ENCODE peak calls at places on chromosomes 16 and 17, in seven cellular contexts. A, Z, B, W, O, T and C are unnamed samples.

GRCh38 chr17:45307290-45308015 is 9.4 kb downstream of the MAP3K14 start:
- DNase-seq in A (no peak), Z (peak; percentile 37), B (no peak), W (no peak), O (no peak), T (no peak), C (peak; percentile 49)

GRCh38 chr17:9183297-9183696 is 162.0 kb downstream of the NTN1 start:
- DNase-seq in A (no peak), Z (no peak), B (no peak), W (no peak), O (no peak), T (no peak), C (no peak)

GRCh38 chr17:74779948-74780400 is 3.8 kb upstream of the NAT9 start:
- DNase-seq in A (peak; percentile 75), Z (no peak), B (no peak), W (no peak), O (peak; percentile 35), T (peak; percentile 90), C (no peak)

GRCh38 chr17:41914358-41914766 is 4.4 kb downstream of the ACLY start:
- DNase-seq in A (peak; percentile 45), Z (no peak), B (no peak), W (no peak), O (no peak), T (peak; percentile 54), C (no peak)

GRCh38 chr17:8421571-8421970 is 14.1 kb upstream of the NDEL1 start:
- DNase-seq in A (no peak), Z (no peak), B (no peak), W (no peak), O (no peak), T (no peak), C (no peak)

GRCh38 chr17:77566151-77566550 is 392.4 kb upstream of the TNRC6C start:
- DNase-seq in A (no peak), Z (no peak), B (no peak), W (no peak), O (no peak), T (peak; percentile 31), C (no peak)

GRCh38 chr16:87145181-87146176 is 171.7 kb downstream of the C16orf95 start:
- DNase-seq in A (no peak), Z (no peak), B (no peak), W (no peak), O (no peak), T (no peak), C (no peak)

GRCh38 chr17:17235212-17236174 is 1.5 kb downstream of the FLCN start:
- DNase-seq in A (no peak), Z (no peak), B (no peak), W (no peak), O (no peak), T (no peak), C (no peak)

GRCh38 chr16:67252806-67253497 is 4.2 kb downstream of the SLC9A5 start:
- DNase-seq in A (peak; percentile 18), Z (no peak), B (no peak), W (no peak), O (no peak), T (no peak), C (no peak)

GRCh38 chr16:12319464-12320030 is 343.0 kb downstream of the SNX29 start:
- DNase-seq in A (no peak), Z (no peak), B (no peak), W (no peak), O (peak; percentile 28), T (no peak), C (no peak)

GRCh38 chr17:19755392-19755791 is 7.3 kb upstream of the ALDH3A1 start:
- DNase-seq in A (no peak), Z (no peak), B (no peak), W (no peak), O (no peak), T (peak; percentile 38), C (no peak)

GRCh38 chr16:87780385-87780989 is 14.7 kb upstream of the KLHDC4 start:
- DNase-seq in A (peak; percentile 49), Z (no peak), B (no peak), W (no peak), O (peak; percentile 34), T (peak; percentile 78), C (no peak)

GRCh38 chr16:11597268-11597690 is 10.6 kb upstream of the LITAF start:
- DNase-seq in A (no peak), Z (no peak), B (no peak), W (no peak), O (no peak), T (no peak), C (no peak)

GRCh38 chr17:32123782-32124181 is 18.5 kb upstream of the RHOT1 start:
- DNase-seq in A (no peak), Z (no peak), B (no peak), W (no peak), O (no peak), T (no peak), C (no peak)

GRCh38 chr17:32126746-32127145 is 15.6 kb upstream of the RHOT1 start:
- DNase-seq in A (no peak), Z (no peak), B (no peak), W (no peak), O (no peak), T (peak; percentile 41), C (no peak)

GRCh38 chr17:32125848-32126153 is 16.5 kb upstream of the RHOT1 start:
- DNase-seq in A (no peak), Z (no peak), B (no peak), W (no peak), O (no peak), T (no peak), C (no peak)

GRCh38 chr17:32126325-32126724 is 16.0 kb upstream of the RHOT1 start:
- DNase-seq in A (no peak), Z (no peak), B (no peak), W (no peak), O (no peak), T (peak; percentile 17), C (no peak)

GRCh38 chr17:32124985-32125847 is 17.1 kb upstream of the RHOT1 start:
- DNase-seq in A (no peak), Z (no peak), B (no peak), W (no peak), O (peak; percentile 70), T (peak; percentile 63), C (no peak)
- TF ChIP-seq POLR2A in A (no peak), Z (no peak), B (no peak), W (no peak), O (no peak), T (no peak), C (no peak)

DNA sequence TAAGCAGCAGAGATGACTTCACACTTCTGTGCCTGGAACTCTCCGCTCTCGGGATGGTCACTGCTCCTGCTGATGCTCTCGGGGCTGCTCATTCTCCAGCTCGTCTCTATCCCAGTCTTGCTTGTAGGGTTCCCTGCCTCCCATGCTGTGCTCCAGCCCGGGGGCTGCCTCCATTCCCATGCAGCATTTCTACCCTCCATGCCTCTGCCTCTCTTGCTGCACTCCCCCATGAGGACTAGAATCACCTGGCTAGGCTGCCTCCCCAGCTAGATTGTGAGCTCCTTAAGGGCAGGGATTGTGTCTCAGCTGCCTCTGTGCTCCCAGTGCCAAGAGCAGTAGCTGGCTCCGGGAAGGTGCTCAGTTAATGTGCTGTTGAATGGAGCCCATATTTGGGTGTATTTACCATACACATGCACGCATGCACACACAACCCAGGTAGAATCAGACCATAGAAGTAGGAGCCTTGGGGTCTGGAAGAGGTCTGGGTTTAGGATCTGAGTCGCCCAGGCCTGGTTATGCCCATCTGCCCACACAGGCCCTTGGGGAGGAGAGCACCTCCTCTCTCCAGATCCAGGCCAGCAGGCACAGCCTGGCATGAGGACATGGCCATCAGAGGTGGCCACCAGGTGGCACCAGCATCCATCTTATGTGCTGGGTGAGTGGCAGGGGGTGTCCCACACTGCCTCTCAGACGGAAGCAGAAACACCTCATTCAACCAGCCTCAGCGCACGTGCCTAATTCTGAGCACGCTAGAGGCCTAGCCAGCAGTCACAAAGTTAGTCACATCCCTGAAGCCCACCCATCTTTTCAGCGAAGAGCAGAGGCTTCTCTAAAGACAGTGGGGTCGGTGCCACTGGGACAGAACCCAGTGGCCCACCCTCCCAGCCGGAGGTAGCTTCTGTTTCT is 9.3 kb downstream of the GIT1 start:
- DNase-seq in A (peak; percentile 90), Z (peak; percentile 85), B (peak; percentile 84), W (no peak), O (peak; percentile 89), T (peak; percentile 95), C (peak; percentile 83)
- H3K27ac ChIP-seq in A (no peak overlapping the region), Z (no peak overlapping the region), B (no peak overlapping the region), W (peak overlapping the region; percentile 93), O (no peak overlapping the region), T (no peak overlapping the region), C (peak overlapping the region; percentile 10)

DNA sequence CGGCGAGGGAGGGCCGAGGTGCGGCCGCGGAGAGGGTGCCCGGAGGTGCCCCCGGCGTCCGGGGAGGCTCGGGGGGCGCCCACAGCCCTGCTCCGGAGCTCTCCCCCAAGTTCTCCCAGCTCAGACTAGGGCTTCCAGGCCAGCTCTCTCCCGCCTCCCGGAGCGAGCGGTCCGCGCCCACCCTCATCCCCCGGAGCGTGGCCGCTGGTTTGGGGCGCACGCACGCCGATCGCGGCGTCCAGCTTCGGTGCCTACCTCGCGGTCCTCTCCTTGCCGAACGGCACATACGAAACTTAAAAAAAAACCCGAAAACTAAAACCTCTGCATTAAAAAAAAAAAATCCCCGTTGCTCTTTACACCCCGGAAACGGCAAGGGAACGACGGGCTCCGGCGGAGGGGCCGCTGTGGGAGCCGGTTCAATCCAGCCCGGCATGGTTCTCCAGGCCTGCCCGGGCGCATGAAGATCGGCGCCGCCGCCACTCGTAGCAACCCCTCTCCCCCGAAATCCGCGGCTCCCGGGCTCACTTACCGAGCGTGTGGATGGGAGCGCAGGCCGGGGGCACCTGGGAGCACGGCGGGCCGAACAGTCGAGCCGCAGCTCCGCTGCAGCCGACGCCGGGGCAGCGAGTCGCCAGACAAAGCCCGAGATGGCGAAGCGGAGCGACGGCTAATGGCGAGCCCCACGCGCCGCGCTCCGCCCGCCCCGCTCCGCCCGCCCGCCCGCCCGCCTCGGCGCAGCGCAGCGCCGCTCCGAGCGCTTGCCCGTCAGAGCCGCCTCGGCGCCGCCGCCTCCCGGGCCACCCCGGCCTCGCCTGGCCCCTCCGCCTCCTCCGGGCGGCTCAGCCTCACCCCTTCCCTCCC is 966 bp upstream of the UBTF start:
- DNase-seq in A (peak; percentile 71), Z (peak; percentile 40), B (no peak), W (no peak), O (peak; percentile 52), T (peak; percentile 75), C (no peak)
- TF ChIP-seq POLR2A in A (no peak), Z (no peak), B (no peak), W (no peak), O (no peak), T (no peak), C (no peak)

DNA sequence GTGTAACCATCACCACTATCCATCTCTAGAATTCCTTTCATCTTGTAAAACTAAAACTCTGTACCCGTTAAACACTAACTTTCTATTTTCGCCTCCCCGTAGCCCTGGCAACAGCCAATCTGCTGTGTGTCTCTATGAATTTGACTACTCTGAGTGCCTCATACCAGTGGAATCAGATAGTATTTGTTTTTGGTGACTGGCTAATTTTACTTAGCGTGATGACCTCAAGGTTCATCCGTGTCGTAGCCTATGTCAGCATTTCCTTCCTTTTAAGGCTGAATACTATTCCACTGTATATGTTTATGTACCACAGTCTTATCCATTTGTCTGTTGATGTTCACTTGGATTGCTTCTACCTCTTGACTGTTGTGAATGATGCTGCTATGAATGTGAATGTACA is 18.3 kb downstream of the CHD9 start:
- DNase-seq in A (no peak), Z (no peak), B (no peak), W (no peak), O (no peak), T (no peak), C (no peak)
- H3K27ac ChIP-seq in A (peak overlapping the region; percentile 59), Z (no peak overlapping the region), B (no peak overlapping the region), W (peak overlapping the region; percentile 54), O (no peak overlapping the region), T (no peak overlapping the region), C (no peak overlapping the region)